ENCODE peak calls at places on chromosomes 1 and 21, in six cellular contexts. N, V, P, A, F and I are unnamed samples.

GRCh38 chr1:74590288-74590687 is 77.9 kb upstream of the LRRC53 start:
- DNase-seq in N (no peak), V (no peak), P (no peak), A (no peak), F (no peak), I (no peak)

GRCh38 chr1:89720839-89721238 is 87.9 kb downstream of the LRRC8C start:
- DNase-seq in N (no peak), V (no peak), P (no peak), A (no peak), F (no peak), I (no peak)

GRCh38 chr1:118918230-118918939 is 69.8 kb downstream of the TBX15 start:
- DNase-seq in N (no peak), V (no peak), P (no peak), A (no peak), F (no peak), I (no peak)

GRCh38 chr1:43035821-43036456 is 77.3 kb upstream of the SLC2A1 start:
- DNase-seq in N (no peak), V (no peak), P (no peak), A (no peak), F (no peak), I (no peak)

GRCh38 chr1:77534456-77534855 is 148.0 kb downstream of the ZZZ3 start:
- DNase-seq in N (no peak), V (no peak), P (no peak), A (no peak), F (no peak), I (peak)

GRCh38 chr1:35573776-35574654 is 901 bp downstream of the TFAP2E start:
- DNase-seq in N (no peak), V (no peak), P (no peak), A (no peak), F (no peak), I (no peak)

GRCh38 chr1:210218047-210218446 is 14.5 kb upstream of the SERTAD4 start:
- DNase-seq in N (peak), V (no peak), P (no peak), A (no peak), F (no peak), I (no peak)

GRCh38 chr1:16243936-16244649 is 7.1 kb upstream of the CPLANE2 start:
- DNase-seq in N (peak), V (peak), P (no peak), A (peak), F (peak), I (peak)

GRCh38 chr1:3904006-3904842 is 4.2 kb upstream of the C1orf174 start:
- DNase-seq in N (no peak), V (no peak), P (no peak), A (no peak), F (no peak), I (no peak)

GRCh38 chr1:89820423-89821321 is at the start of gene LRRC8D:
- DNase-seq in N (peak), V (peak), P (no peak), A (no peak), F (peak), I (peak)

GRCh38 chr1:43349594-43350306 is 9.0 kb upstream of the CDC20 start:
- DNase-seq in N (peak), V (peak), P (no peak), A (no peak), F (no peak), I (peak)

GRCh38 chr1:6261615-6261995 is 707 bp upstream of the GPR153 start:
- DNase-seq in N (no peak), V (no peak), P (no peak), A (no peak), F (no peak), I (no peak)

GRCh38 chr1:208997726-208998312 is 585.7 kb upstream of the CAMK1G start:
- DNase-seq in N (no peak), V (no peak), P (no peak), A (no peak), F (no peak), I (peak)

GRCh38 chr1:38783659-38784229 is 75.8 kb downstream of the RRAGC start:
- DNase-seq in N (no peak), V (no peak), P (no peak), A (peak), F (no peak), I (no peak)

GRCh38 chr1:37478890-37479254 is 4.5 kb downstream of the ZC3H12A start:
- DNase-seq in N (peak), V (no peak), P (no peak), A (no peak), F (no peak), I (peak)

GRCh38 chr1:87642581-87643129 is 314.0 kb downstream of the LMO4 start:
- DNase-seq in N (peak), V (no peak), P (no peak), A (no peak), F (no peak), I (no peak)

GRCh38 chr21:16579538-16579937 is 849.8 kb downstream of the USP25 start:
- DNase-seq in N (peak), V (no peak), P (no peak), A (no peak), F (no peak), I (peak)

GRCh38 chr1:53627031-53627430 is 111.9 kb downstream of the GLIS1 start:
- DNase-seq in N (no peak), V (no peak), P (no peak), A (no peak), F (no peak), I (no peak)

GRCh38 chr1:171899838-171900237 is 58.5 kb downstream of the DNM3 start:
- DNase-seq in N (no peak), V (no peak), P (no peak), A (no peak), F (no peak), I (no peak)

GRCh38 chr1:101130673-101131072 is 105.1 kb upstream of the DPH5 start:
- DNase-seq in N (peak), V (no peak), P (no peak), A (peak), F (peak), I (peak)

GRCh38 chr1:59367269-59368006 is 70.5 kb downstream of the FGGY start:
- DNase-seq in N (peak), V (peak), P (peak), A (peak), F (peak), I (peak)

GRCh38 chr1:65948609-65949229 is 156.0 kb downstream of the PDE4B start:
- DNase-seq in N (peak), V (no peak), P (no peak), A (no peak), F (no peak), I (peak)

GRCh38 chr1:6082430-6082971 is 36.8 kb downstream of the KCNAB2 start:
- DNase-seq in N (no peak), V (no peak), P (no peak), A (no peak), F (no peak), I (peak)

GRCh38 chr1:66090863-66091457 is 298.3 kb downstream of the PDE4B start:
- DNase-seq in N (no peak), V (no peak), P (no peak), A (no peak), F (no peak), I (no peak)

GRCh38 chr1:69191280-69191679 is 376.4 kb upstream of the LRRC7 start:
- DNase-seq in N (no peak), V (no peak), P (no peak), A (no peak), F (no peak), I (peak)

GRCh38 chr1:16236495-16237342 is at the start of gene CPLANE2:
- DNase-seq in N (peak), V (peak), P (no peak), A (peak), F (peak), I (peak)

DNA sequence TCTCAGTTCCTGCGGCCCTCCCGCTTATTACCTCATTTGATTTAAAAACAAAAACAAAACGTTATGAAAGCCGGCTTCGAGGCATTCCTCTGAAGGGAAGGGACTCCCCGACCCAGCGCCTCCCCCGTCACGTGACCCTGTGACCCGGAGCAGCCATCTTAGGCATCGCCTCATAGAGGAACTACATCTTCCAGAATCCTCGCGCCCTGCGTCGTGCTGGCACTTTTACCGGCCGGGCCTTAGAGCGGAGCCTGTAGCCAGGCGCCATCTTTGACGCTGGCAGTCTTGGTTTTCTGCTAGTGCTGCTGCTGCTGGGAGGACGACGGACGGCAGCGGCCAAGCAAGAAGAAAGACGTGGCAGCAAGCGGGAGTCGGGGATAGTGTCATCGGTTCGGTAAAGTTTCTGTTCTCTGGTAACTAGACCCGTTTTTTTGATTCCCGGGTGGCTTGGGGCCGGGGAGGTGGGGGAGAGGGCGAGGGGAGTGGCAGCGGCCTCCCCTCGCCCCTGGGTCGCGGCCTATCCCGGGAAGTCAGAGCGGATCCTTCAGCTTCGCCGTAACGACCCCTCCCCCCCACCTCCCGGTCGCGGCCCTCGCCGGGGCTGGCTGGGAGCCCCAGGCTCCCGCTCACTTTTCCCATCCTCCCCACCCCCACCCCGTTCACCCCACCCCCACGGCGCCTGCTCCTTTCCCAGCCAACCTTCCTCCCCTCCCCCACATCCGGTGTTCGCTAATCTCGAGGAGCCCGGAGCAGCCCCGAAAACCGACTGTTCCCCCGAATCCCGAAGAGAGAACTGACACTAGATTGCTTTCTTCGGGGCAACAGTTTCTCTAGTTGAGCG is at the start of the genes ZBED6 and ZC3H11A:
- DNase-seq in N (peak), V (peak), P (peak), A (peak), F (peak), I (peak)
- TF ChIP-seq CTCF in N (no peak), V (no peak), P (no peak), A (no peak), F (no peak), I (no peak)

GRCh38 chr1:27656157-27656893 is 15.7 kb downstream of the IFI6 start:
- DNase-seq in N (peak), V (peak), P (peak), A (no peak), F (no peak), I (peak)

GRCh38 chr1:27659497-27660299 is 12.3 kb downstream of the IFI6 start:
- DNase-seq in N (peak), V (peak), P (no peak), A (peak), F (peak), I (peak)

GRCh38 chr1:27661412-27662075 is 10.4 kb downstream of the IFI6 start:
- DNase-seq in N (no peak), V (no peak), P (no peak), A (no peak), F (no peak), I (no peak)

GRCh38 chr1:27660300-27660837 is 11.6 kb downstream of the IFI6 start:
- DNase-seq in N (no peak), V (no peak), P (no peak), A (no peak), F (no peak), I (peak)

DNA sequence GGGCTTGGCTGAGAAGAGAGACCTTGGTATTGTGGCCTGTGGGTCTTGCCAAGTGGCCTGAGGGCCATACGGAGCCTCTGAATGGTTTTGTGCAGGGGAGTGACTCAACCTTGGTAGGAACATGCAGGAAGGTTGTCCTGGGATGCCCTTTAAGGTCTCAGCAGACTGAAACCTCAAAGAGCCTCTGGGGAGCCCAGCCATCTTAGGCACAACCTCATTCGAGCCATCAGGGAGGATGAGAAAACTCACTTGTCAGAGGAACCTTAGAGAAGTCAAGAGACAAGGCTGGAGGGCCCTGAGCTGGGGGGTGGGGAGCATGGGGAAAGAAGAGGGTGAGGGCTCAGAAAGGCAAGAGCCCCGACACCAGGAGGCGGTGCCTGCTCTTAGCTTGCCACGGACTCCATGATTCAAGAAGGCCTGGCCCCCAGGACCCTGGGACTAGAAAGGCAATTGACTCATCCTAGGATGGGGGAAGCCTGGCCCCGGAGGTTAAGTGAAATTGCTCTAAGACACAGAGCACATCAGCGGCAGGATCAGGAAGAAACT is 13.0 kb downstream of the IFI6 start:
- DNase-seq in N (peak), V (peak), P (peak), A (peak), F (peak), I (peak)
- H3K4me3 ChIP-seq in N (no peak), V (no peak), P (no peak), A (no peak), F (peak), I (peak)

GRCh38 chr1:22821027-22821426 is 110.4 kb downstream of the EPHB2 start:
- DNase-seq in N (no peak), V (no peak), P (no peak), A (no peak), F (no peak), I (no peak)

GRCh38 chr1:22824975-22825374 is 114.3 kb downstream of the EPHB2 start:
- DNase-seq in N (no peak), V (no peak), P (no peak), A (no peak), F (no peak), I (no peak)

GRCh38 chr1:22825790-22826189 is 115.2 kb downstream of the EPHB2 start:
- DNase-seq in N (no peak), V (peak), P (no peak), A (no peak), F (no peak), I (no peak)

GRCh38 chr1:22819391-22819790 is 108.8 kb downstream of the EPHB2 start:
- DNase-seq in N (no peak), V (peak), P (no peak), A (no peak), F (no peak), I (no peak)

DNA sequence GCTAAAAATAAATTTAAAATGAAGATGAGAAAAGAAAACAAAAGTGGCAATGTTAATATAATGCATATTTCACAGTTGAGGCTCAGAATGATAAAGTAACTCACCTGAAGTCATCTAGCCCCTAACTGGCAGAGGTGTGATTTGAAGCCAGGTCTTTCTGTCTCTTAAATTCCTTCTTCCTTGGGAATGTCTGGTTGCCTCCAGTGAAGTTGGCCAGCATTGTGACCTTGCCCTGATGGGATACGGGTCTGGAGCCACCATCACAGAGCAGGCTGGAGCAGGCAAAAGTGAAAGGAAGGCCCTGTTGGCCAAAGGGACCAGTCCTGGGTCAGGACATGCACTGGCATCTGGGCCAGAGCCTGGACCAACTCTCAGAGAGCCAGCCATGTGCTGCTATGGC is 111.7 kb downstream of the EPHB2 start:
- DNase-seq in N (no peak), V (peak), P (no peak), A (no peak), F (no peak), I (no peak)
- TF ChIP-seq CTCF in N (no peak), V (no peak), P (no peak), A (no peak), F (no peak), I (no peak)

GRCh38 chr1:169103002-169103401 is 3.5 kb upstream of the ATP1B1 start:
- DNase-seq in N (no peak), V (no peak), P (no peak), A (no peak), F (no peak), I (no peak)
- H3K4me3 ChIP-seq in N (no peak), V (no peak), P (no peak), A (no peak), F (no peak), I (no peak)

DNA sequence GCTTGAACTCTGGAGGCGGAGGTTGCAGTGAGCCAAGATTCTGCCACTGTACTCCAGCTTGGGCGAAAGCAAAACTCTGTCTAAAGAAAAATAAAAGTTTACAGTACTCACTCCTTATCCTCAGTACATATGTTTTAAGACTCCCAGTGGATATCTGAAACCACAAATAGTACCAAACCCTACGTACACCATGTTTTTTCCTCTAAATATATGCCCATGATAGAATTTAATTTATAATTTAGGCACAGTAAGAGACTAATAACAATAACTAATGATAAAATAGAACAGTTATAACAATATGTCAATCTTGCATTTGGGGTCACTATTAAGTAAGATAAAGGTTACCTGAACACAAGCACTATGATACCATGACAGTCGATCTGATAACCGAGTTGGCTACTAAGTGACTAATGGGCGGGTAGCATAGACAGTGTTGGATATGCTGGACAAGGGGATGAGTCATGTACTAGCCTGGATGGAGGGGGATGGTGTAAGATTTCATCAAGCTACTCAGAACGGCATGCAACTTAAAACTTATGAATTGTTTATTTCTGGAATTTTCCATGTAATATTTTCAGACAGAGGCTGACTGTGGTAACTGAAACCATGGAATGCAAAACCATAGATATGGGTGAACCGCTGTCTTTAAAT is 43.7 kb downstream of the ST7L start:
- DNase-seq in N (peak), V (no peak), P (peak), A (peak), F (peak), I (peak)
- TF ChIP-seq CTCF in N (no peak), V (no peak), P (no peak), A (no peak), F (no peak), I (no peak)

DNA sequence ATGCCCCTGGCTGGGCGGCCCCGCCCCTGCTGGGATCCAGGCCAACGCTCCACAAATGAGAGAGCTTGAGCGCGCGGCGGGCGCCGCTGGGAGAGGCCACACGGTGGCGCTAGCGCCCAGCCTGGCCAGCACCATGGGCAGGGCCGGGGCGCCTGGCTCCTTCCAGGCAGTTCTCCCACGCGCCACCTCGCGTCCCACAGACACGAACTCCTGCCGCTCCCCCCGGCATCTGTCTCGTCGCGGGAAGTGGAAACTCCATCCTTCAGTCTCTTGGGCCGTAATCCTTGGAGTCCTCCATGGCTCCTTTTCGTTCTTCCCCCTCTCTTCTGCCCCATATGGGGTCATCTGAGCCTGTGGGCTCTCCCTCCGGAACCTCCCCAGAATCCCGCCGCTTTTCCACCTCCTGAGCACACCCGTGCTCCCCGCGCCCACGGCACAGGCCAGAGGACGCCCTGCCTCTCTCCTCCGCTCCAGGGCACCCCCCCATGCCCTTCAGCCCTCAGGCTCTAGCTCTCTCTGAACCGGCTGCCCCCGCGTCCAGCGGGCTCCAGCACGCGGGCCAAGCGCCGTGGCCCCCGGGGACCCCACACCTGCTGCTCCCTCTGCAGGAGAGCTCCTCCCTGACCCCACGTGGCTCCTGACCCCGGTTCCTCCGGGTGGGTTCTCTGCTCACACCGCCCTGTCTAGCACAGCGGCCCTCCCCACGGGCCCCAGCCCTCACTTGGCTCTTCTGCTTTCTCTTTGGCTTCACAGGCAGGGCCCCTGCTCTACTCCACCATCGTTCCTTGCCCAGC is 31.9 kb upstream of the EDN2 start:
- DNase-seq in N (peak), V (peak), P (no peak), A (no peak), F (peak), I (peak)
- H3K4me3 ChIP-seq in N (no peak), V (peak), P (peak), A (no peak), F (peak), I (peak)

DNA sequence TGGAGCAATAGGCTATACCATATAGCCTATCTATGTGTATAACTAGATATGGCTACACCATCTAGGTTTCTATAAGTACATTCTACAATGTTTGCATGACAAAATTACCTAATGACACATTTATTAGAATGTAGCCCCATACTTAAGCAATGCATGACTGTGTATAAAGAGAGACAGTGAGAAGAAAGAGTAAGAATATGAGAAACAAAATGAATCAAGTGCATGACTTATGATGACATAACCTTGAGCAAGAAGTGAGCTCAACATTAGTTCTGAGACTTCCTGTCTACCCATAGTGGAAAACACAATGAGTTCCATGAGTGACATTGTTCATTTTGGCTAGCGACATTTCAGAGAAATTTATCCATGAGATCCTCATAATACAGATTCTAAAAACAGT is 10.1 kb downstream of the SLC44A5 start:
- DNase-seq in N (no peak), V (no peak), P (no peak), A (no peak), F (no peak), I (no peak)
- TF ChIP-seq CTCF in N (no peak), V (no peak), P (no peak), A (no peak), F (no peak), I (no peak)